ENCODE peak calls at places on chromosomes 13 and 19, in five cellular contexts. Q is activated T-cell treated with anti-CD3 and anti-CD28 coated beads, Interleukin-2, amount 50 U/mL, for 24 hours; M is Kasumi-1; E is tibial artery; X is progenitor cell of endocrine pancreas. J is an unnamed sample.

GRCh38 chr19:6039541-6040225 is 61.7 kb upstream of the RANBP3 start:
- DNase-seq in E (no peak), X (no peak), M (no peak), Q (no peak), J (no peak)

GRCh38 chr13:46964789-46965527 is 68.1 kb upstream of the HTR2A start:
- DNase-seq in X (no peak), M (no peak), E (peak), Q (no peak), J (no peak)

GRCh38 chr19:1854542-1855039 is 6.3 kb upstream of the REXO1 start:
- DNase-seq in M (no peak), Q (no peak), E (no peak), X (no peak), J (peak)

GRCh38 chr13:112940236-112940635 is 28.8 kb upstream of the MCF2L start:
- DNase-seq in M (no peak), E (no peak), X (no peak), Q (no peak), J (no peak)

GRCh38 chr19:44846455-44847143 is 502 bp downstream of the NECTIN2 start:
- DNase-seq in Q (no peak), E (no peak), X (peak), M (no peak), J (no peak)

GRCh38 chr19:18253716-18254115 is 20.5 kb downstream of the IQCN start:
- DNase-seq in Q (no peak), X (no peak), E (no peak), M (peak), J (no peak)

GRCh38 chr13:50378513-50378970 is 363.3 kb downstream of the KCNRG start:
- DNase-seq in M (no peak), E (no peak), Q (no peak), X (no peak), J (no peak)

GRCh38 chr13:76764429-76764828 is 121.8 kb downstream of the KCTD12 start:
- DNase-seq in E (peak), Q (no peak), M (peak), X (no peak), J (no peak)

GRCh38 chr13:44109986-44110640 is 230.4 kb downstream of the LACC1 start:
- DNase-seq in Q (no peak), E (no peak), M (no peak), X (no peak), J (no peak)

GRCh38 chr13:47252627-47253026 is 355.8 kb upstream of the HTR2A start:
- DNase-seq in M (no peak), Q (no peak), E (no peak), X (no peak), J (no peak)

GRCh38 chr19:1252221-1252817 is 3.9 kb downstream of the MIDN start:
- DNase-seq in E (peak), Q (no peak), X (no peak), M (peak), J (peak)

GRCh38 chr19:41219924-41220567 is 1.0 kb downstream of the AXL start:
- DNase-seq in Q (no peak), M (no peak), E (peak), X (no peak), J (no peak)

GRCh38 chr19:7595466-7596133 is at the start of gene CAMSAP3:
- DNase-seq in X (peak), M (no peak), E (no peak), Q (peak), J (peak)

GRCh38 chr19:37938379-37938778 is 31.4 kb downstream of the SIPA1L3 start:
- DNase-seq in M (no peak), Q (no peak), E (no peak), X (no peak), J (peak)

GRCh38 chr19:411723-412355 is 2.9 kb upstream of the C2CD4C start:
- DNase-seq in X (peak), E (no peak), Q (no peak), M (no peak), J (peak)

GRCh38 chr19:42634409-42635232 is 39.9 kb upstream of the CEACAM8 start:
- DNase-seq in Q (peak), E (no peak), X (no peak), M (peak), J (peak)

GRCh38 chr19:38062959-38063786 is 156.2 kb downstream of the SIPA1L3 start:
- DNase-seq in Q (no peak), X (peak), E (no peak), M (no peak), J (no peak)

GRCh38 chr13:35649162-35649561 is 172.7 kb upstream of the MAB21L1 start:
- DNase-seq in M (no peak), E (no peak), Q (no peak), X (no peak), J (no peak)

GRCh38 chr19:7868326-7868670 is 5.9 kb downstream of the PRR36 start:
- DNase-seq in E (no peak), X (no peak), M (no peak), Q (no peak), J (peak)

GRCh38 chr19:35533822-35534521 is 716 bp downstream of the GAPDHS start:
- DNase-seq in E (no peak), Q (peak), M (peak), X (no peak), J (peak)

GRCh38 chr19:39590265-39590664 is 12.1 kb upstream of the LGALS13 start:
- DNase-seq in Q (no peak), X (peak), E (no peak), M (peak), J (no peak)

J was measured in activated effector memory CD4-positive, alpha-beta T cell treated with anti-CD3 and anti-CD28 coated beads, Interleukin-2, amount 50 U/mL, for 16 hours.